ENCODE peak calls at places on chromosomes 16 and 17, in ten cellular contexts. Z is stimulated activated CD4-positive, alpha-beta T cell treated with anti-CD3 and anti-CD28 coated beads, Interleukin-1b, Interleukin-23, amount 100 ng/mL, for 24 hours; C is endothelial cell; U is NCI-H748 treated with DMSO at 0.1 percent for 48 hours; S is CD8-positive, alpha-beta memory T cell; Q is NCI-H1105 treated with DMSO at 0.1 percent for 48 hours; K is non-pigmented ciliary epithelial cell; D is HT1080; J is stomach; V is fibroblast of the aortic adventitia. P is an unnamed sample.

GRCh38 chr16:3458278-3458851 is 14.9 kb downstream of the NAA60 start:
- DNase-seq in V (peak; percentile 61), C (peak; percentile 31), D (no peak), Z (no peak), J (no peak), Q (no peak), S (no peak), K (no peak), U (no peak), P (no peak)

GRCh38 chr17:60887607-60888028 is 210.0 kb downstream of the BCAS3 start:
- DNase-seq in S (no peak), V (no peak), J (no peak), U (no peak), D (no peak), Z (no peak), K (no peak), Q (peak; percentile 45), C (no peak), P (no peak)

GRCh38 chr17:12665263-12666210 is at the start of gene MYOCD:
- DNase-seq in C (peak; percentile 56), S (no peak), Z (no peak), D (no peak), U (peak; percentile 28), Q (peak; percentile 28), K (no peak), J (peak; percentile 27), V (peak; percentile 2), P (no peak)

GRCh38 chr16:10667239-10667638 is 27.5 kb downstream of the TEKT5 start:
- DNase-seq in Z (no peak), D (peak; percentile 18), U (no peak), C (no peak), Q (no peak), S (no peak), J (no peak), K (no peak), V (no peak), P (no peak)

GRCh38 chr16:57544129-57544653 is 1.7 kb downstream of the ADGRG5 start:
- DNase-seq in U (no peak), Z (no peak), S (no peak), Q (no peak), C (no peak), J (no peak), D (no peak), K (no peak), V (no peak), P (no peak)

GRCh38 chr17:58254803-58255202 is 16.4 kb downstream of the LPO start:
- DNase-seq in C (no peak), J (no peak), Z (no peak), D (no peak), U (no peak), S (no peak), V (no peak), Q (no peak), K (no peak), P (no peak)

GRCh38 chr17:79792984-79793923 is 3.6 kb downstream of the CBX8 start:
- DNase-seq in J (no peak), V (peak; percentile 95), S (no peak), K (peak; percentile 22), C (no peak), U (no peak), Z (no peak), D (no peak), Q (no peak), P (no peak)

GRCh38 chr16:51907680-51908079 is 639.3 kb downstream of the TOX3 start:
- DNase-seq in U (no peak), Q (no peak), V (no peak), K (no peak), J (no peak), Z (no peak), C (no peak), S (no peak), D (no peak), P (no peak)

GRCh38 chr17:67994827-67995567 is 1.3 kb downstream of the C17orf58 start:
- DNase-seq in S (no peak), Z (no peak), K (no peak), J (peak; percentile 25), D (peak; percentile 64), C (no peak), Q (no peak), U (no peak), V (peak; percentile 82), P (no peak)

GRCh38 chr17:60102632-60103047 is 23.9 kb upstream of the HEATR6 start:
- DNase-seq in S (peak; percentile 3), Z (no peak), D (no peak), C (peak; percentile 26), J (no peak), Q (no peak), V (peak; percentile 45), K (no peak), U (no peak), P (no peak)

GRCh38 chr16:86373502-86373901 is 136.8 kb upstream of the FOXF1 start:
- DNase-seq in D (no peak), C (no peak), K (no peak), V (no peak), U (no peak), Z (no peak), J (no peak), S (no peak), Q (no peak), P (no peak)

GRCh38 chr17:79622776-79623175 is 11.9 kb upstream of the RBFOX3 start:
- DNase-seq in D (no peak), S (no peak), U (no peak), V (no peak), Q (no peak), Z (no peak), C (no peak), J (no peak), K (no peak), P (no peak)

GRCh38 chr16:28597692-28598261 is 927 bp upstream of the SULT1A2 start:
- DNase-seq in U (no peak), D (no peak), K (no peak), Z (no peak), S (no peak), V (no peak), Q (no peak), C (no peak), J (no peak), P (no peak)

GRCh38 chr17:46865100-46865499 is 13.7 kb downstream of the WNT9B start:
- DNase-seq in S (no peak), Z (no peak), J (no peak), V (no peak), C (no peak), K (peak; percentile 6), D (peak; percentile 36), U (no peak), Q (no peak), P (no peak)

GRCh38 chr17:69637399-69638165 is 223.1 kb downstream of the MAP2K6 start:
- DNase-seq in J (no peak), K (peak; percentile 31), Q (no peak), D (peak; percentile 28), C (no peak), U (no peak), V (peak; percentile 53), Z (no peak), S (no peak), P (peak; percentile 26)

GRCh38 chr17:45425125-45425983 is 7.3 kb downstream of the ARHGAP27 start:
- DNase-seq in C (no peak), Z (no peak), Q (peak; percentile 71), J (peak; percentile 92), K (peak; percentile 37), S (no peak), U (peak; percentile 39), D (peak; percentile 92), V (peak; percentile 35), P (peak; percentile 22)

GRCh38 chr16:84788968-84789371 is 30.8 kb upstream of the CRISPLD2 start:
- DNase-seq in C (no peak), V (no peak), D (no peak), K (peak; percentile 55), Z (no peak), J (no peak), Q (no peak), U (no peak), S (no peak), P (no peak)

GRCh38 chr16:72990003-72990521 is 57.9 kb downstream of the ZFHX3 start:
- DNase-seq in K (peak; percentile 51), Z (no peak), C (no peak), J (peak; percentile 61), V (peak; percentile 80), Q (no peak), D (peak; percentile 87), S (no peak), U (no peak), P (no peak)

GRCh38 chr16:5862103-5863003 is 764.8 kb upstream of the EEF2KMT start:
- DNase-seq in Z (no peak), U (no peak), V (no peak), Q (no peak), S (no peak), J (no peak), C (no peak), D (no peak), K (no peak), P (no peak)

GRCh38 chr17:29032798-29033197 is 10.1 kb upstream of the PIPOX start:
- DNase-seq in S (no peak), J (no peak), V (no peak), K (no peak), Q (no peak), Z (no peak), D (peak; percentile 25), C (no peak), U (no peak), P (no peak)

GRCh38 chr17:17994271-17994670 is 21.6 kb downstream of the DRC3 start:
- DNase-seq in K (no peak), J (peak; percentile 43), U (peak; percentile 7), C (peak; percentile 58), S (no peak), Q (peak; percentile 9), V (peak; percentile 12), D (peak; percentile 15), Z (no peak), P (no peak)

GRCh38 chr16:67388591-67388990 is 4.7 kb downstream of the TPPP3 start:
- DNase-seq in Q (no peak), K (no peak), D (no peak), V (no peak), Z (no peak), J (no peak), S (no peak), U (no peak), C (no peak), P (no peak)

GRCh38 chr17:36919407-36919968 is 17.8 kb upstream of the LHX1 start:
- DNase-seq in C (no peak), K (no peak), Z (no peak), V (no peak), Q (no peak), U (no peak), D (no peak), S (no peak), J (no peak), P (no peak)

GRCh38 chr17:76208120-76208519 is 32.2 kb downstream of the RNF157 start:
- DNase-seq in S (no peak), Z (no peak), J (no peak), C (no peak), K (no peak), U (no peak), Q (no peak), V (no peak), D (no peak), P (no peak)

GRCh38 chr16:2194166-2194834 is 2.1 kb downstream of the CASKIN1 start:
- DNase-seq in V (peak; percentile 43), J (no peak), Z (no peak), K (no peak), C (no peak), Q (no peak), S (no peak), D (peak; percentile 62), U (no peak), P (no peak)

GRCh38 chr17:18860161-18860972 is 2.4 kb downstream of the PRPSAP2 start:
- DNase-seq in D (no peak), Q (no peak), U (no peak), K (no peak), C (no peak), Z (no peak), J (no peak), V (no peak), S (no peak), P (no peak)

GRCh38 chr17:19728114-19728495 is 11.7 kb upstream of the SLC47A2 start:
- DNase-seq in C (no peak), Z (no peak), D (no peak), J (peak; percentile 88), U (peak; percentile 77), K (no peak), Q (peak; percentile 97), S (no peak), V (peak; percentile 87), P (peak; percentile 49)

GRCh38 chr16:10888320-10888937 is 11.4 kb downstream of the CIITA start:
- DNase-seq in Z (no peak), U (no peak), D (no peak), S (no peak), J (no peak), Q (no peak), C (no peak), V (no peak), K (no peak), P (no peak)

P was measured in astrocyte of the cerebellum.